ENCODE peak calls at places on chromosomes 3 and 15, in five cellular contexts. O, A, J, V and S are unnamed samples.
A peak's percentile ranks its signal among the peaks of the same experiment; 100 is the strongest.

GRCh38 chr15:92634641-92635272 is 20.8 kb downstream of the FAM174B start:
- DNase-seq in J (no peak), O (no peak), A (no peak), V (no peak), S (no peak)

GRCh38 chr15:25903024-25903581 is 40.0 kb upstream of the ATP10A start:
- DNase-seq in V (no peak), A (no peak), J (no peak), O (no peak), S (no peak)

GRCh38 chr3:17032407-17033034 is 147.8 kb downstream of the PLCL2 start:
- DNase-seq in A (no peak), O (peak; percentile 46), V (peak; percentile 58), J (no peak), S (peak; percentile 23)

GRCh38 chr15:64851503-64851840 is 9.8 kb downstream of the PLEKHO2 start:
- DNase-seq in V (peak; percentile 96), A (no peak), O (peak; percentile 32), J (no peak), S (no peak)

GRCh38 chr3:44661189-44661588 is 12.7 kb downstream of the ZNF35 start:
- DNase-seq in A (no peak), J (no peak), O (no peak), V (no peak), S (no peak)

GRCh38 chr3:14237431-14237830 is 58.8 kb downstream of the LSM3 start:
- DNase-seq in O (no peak), A (no peak), J (no peak), V (no peak), S (peak; percentile 22)

GRCh38 chr15:65305144-65305758 is 774 bp downstream of the RNU5B-1 start:
- DNase-seq in V (no peak), J (no peak), O (no peak), A (no peak), S (no peak)

GRCh38 chr3:186633481-186633880 is 6.7 kb upstream of the FETUB start:
- DNase-seq in O (no peak), A (no peak), J (no peak), V (no peak), S (no peak)

GRCh38 chr3:47266709-47267489 is 15.7 kb downstream of the KIF9 start:
- DNase-seq in A (peak; percentile 14), O (no peak), J (no peak), V (peak; percentile 90), S (peak; percentile 39)

GRCh38 chr3:150344079-150344478 is 64.0 kb upstream of the TSC22D2 start:
- DNase-seq in O (no peak), V (no peak), J (no peak), A (no peak), S (no peak)

GRCh38 chr3:103992469-103992868 is 1374.2 kb upstream of the ALCAM start:
- DNase-seq in J (no peak), V (no peak), O (no peak), A (no peak), S (no peak)

GRCh38 chr3:102078864-102079808 is 229.8 kb downstream of the NFKBIZ start:
- DNase-seq in V (no peak), J (no peak), A (no peak), O (peak; percentile 33), S (peak; percentile 50)

GRCh38 chr3:183818706-183819624 is 6.4 kb downstream of the MAP6D1 start:
- DNase-seq in J (no peak), A (no peak), O (no peak), V (no peak), S (no peak)

GRCh38 chr3:87175662-87176230 is 51.4 kb upstream of the CHMP2B start:
- DNase-seq in V (peak; percentile 44), O (no peak), J (no peak), A (no peak), S (no peak)

GRCh38 chr3:49803464-49804140 is 541 bp downstream of the INKA1 start:
- DNase-seq in V (peak; percentile 27), O (peak; percentile 77), J (peak; percentile 65), A (no peak), S (no peak)

GRCh38 chr15:36332301-36332700 is 247.1 kb upstream of the CDIN1 start:
- DNase-seq in A (no peak), O (no peak), V (peak; percentile 61), J (no peak), S (no peak)

GRCh38 chr3:168888781-168889180 is 774.7 kb downstream of the MECOM start:
- DNase-seq in V (no peak), O (no peak), A (no peak), J (no peak), S (no peak)

GRCh38 chr15:55552926-55553325 is 35.2 kb downstream of the PYGO1 start:
- DNase-seq in O (peak; percentile 43), V (peak; percentile 75), A (no peak), J (no peak), S (no peak)

GRCh38 chr3:10558726-10559125 is 53.3 kb upstream of the ATP2B2 start:
- DNase-seq in V (no peak), J (no peak), O (no peak), A (no peak), S (no peak)

GRCh38 chr3:56810912-56811544 is 9.3 kb upstream of the ARHGEF3 start:
- DNase-seq in A (no peak), O (no peak), J (no peak), V (no peak), S (no peak)

GRCh38 chr3:130276203-130276803 is 69.2 kb upstream of the COL6A5 start:
- DNase-seq in V (peak; percentile 59), O (peak; percentile 65), A (no peak), J (peak; percentile 44), S (peak; percentile 22)

GRCh38 chr3:36124118-36124796 is 256.0 kb upstream of the STAC start:
- DNase-seq in V (peak; percentile 21), A (no peak), O (peak; percentile 83), J (no peak), S (no peak)

GRCh38 chr15:66008920-66009572 is 139.8 kb downstream of the RAB11A start:
- DNase-seq in J (no peak), V (peak; percentile 32), A (no peak), O (no peak), S (peak; percentile 80)

GRCh38 chr15:60162911-60163310 is 158.8 kb downstream of the FOXB1 start:
- DNase-seq in V (no peak), A (no peak), J (no peak), O (no peak), S (no peak)

GRCh38 chr15:92394327-92395175 is 870 bp downstream of the ST8SIA2 start:
- DNase-seq in J (no peak), O (peak; percentile 74), A (no peak), V (no peak), S (no peak)

GRCh38 chr3:71809321-71809720 is 24.4 kb upstream of the PROK2 start:
- DNase-seq in J (no peak), O (no peak), V (no peak), A (no peak), S (no peak)

GRCh38 chr15:23897091-23897490 is 210.0 kb upstream of the NDN start:
- DNase-seq in O (no peak), V (no peak), J (no peak), A (no peak), S (no peak)

GRCh38 chr3:108409791-108410190 is 100.6 kb downstream of the MYH15 start:
- DNase-seq in A (no peak), V (no peak), J (no peak), O (no peak), S (no peak)

GRCh38 chr3:64161481-64161952 is 63.7 kb downstream of the PRICKLE2 start:
- DNase-seq in O (no peak), V (no peak), J (no peak), A (no peak), S (no peak)

GRCh38 chr3:38585791-38586420 is 63.6 kb downstream of the SCN5A start:
- DNase-seq in V (no peak), A (no peak), O (no peak), J (no peak), S (no peak)

GRCh38 chr3:135491478-135491877 is 474.1 kb upstream of the PPP2R3A start:
- DNase-seq in A (no peak), V (peak; percentile 7), O (peak; percentile 18), J (no peak), S (no peak)

GRCh38 chr15:51144021-51144532 is 49.4 kb upstream of the TNFAIP8L3 start:
- DNase-seq in O (no peak), V (peak; percentile 91), A (no peak), J (no peak), S (no peak)

GRCh38 chr3:39100500-39100886 is 6.9 kb downstream of the GORASP1 start:
- DNase-seq in A (no peak), O (no peak), V (no peak), J (no peak), S (no peak)

GRCh38 chr3:23170306-23170705 is 32.8 kb upstream of the UBE2E2 start:
- DNase-seq in V (peak; percentile 42), A (no peak), O (no peak), J (no peak), S (no peak)

GRCh38 chr3:2898591-2899353 is 211.4 kb downstream of the IL5RA start:
- DNase-seq in A (no peak), J (no peak), V (peak; percentile 5), O (no peak), S (no peak)

GRCh38 chr3:141878812-141879211 is 2.4 kb downstream of the ATP1B3 start:
- DNase-seq in J (no peak), O (no peak), A (no peak), V (peak; percentile 62), S (peak; percentile 28)

GRCh38 chr3:71585126-71585525 is 1.6 kb upstream of the FOXP1 start:
- DNase-seq in A (no peak), V (no peak), J (no peak), O (peak; percentile 13), S (peak; percentile 33)

GRCh38 chr15:73571346-73571745 is 61.8 kb downstream of the NPTN start:
- DNase-seq in J (no peak), O (no peak), A (no peak), V (no peak), S (no peak)